ENCODE peak calls at places on chromosomes 2 and 18, in six cellular contexts. S is IMR-90, J is neuronal stem cell, G is mesenchymal stem cell, C is H1, R is mesendoderm. U is an unnamed sample.

GRCh38 chr2:54658548-54659207 is 64.8 kb upstream of the EML6 start:
- DNase-seq in J (no peak), G (peak), S (peak), R (no peak), C (no peak), U (no peak)

GRCh38 chr2:225637199-225637598 is 237.7 kb downstream of the NYAP2 start:
- DNase-seq in C (no peak), J (no peak), G (no peak), S (no peak), R (no peak), U (no peak)

GRCh38 chr18:37391698-37392548 is 173.7 kb downstream of the CELF4 start:
- DNase-seq in R (no peak), J (no peak), G (no peak), S (no peak), C (no peak), U (no peak)

GRCh38 chr2:161780881-161781280 is 156.7 kb downstream of the SLC4A10 start:
- DNase-seq in S (no peak), R (no peak), J (no peak), C (no peak), G (no peak), U (no peak)

GRCh38 chr2:20457027-20457426 is 10.2 kb downstream of the RHOB start:
- DNase-seq in C (no peak), J (no peak), R (no peak), G (peak), S (peak), U (no peak)

GRCh38 chr18:63284173-63284765 is 35.3 kb downstream of the BCL2 start:
- DNase-seq in G (no peak), R (no peak), C (no peak), S (no peak), J (no peak), U (no peak)

GRCh38 chr2:199308567-199308966 is 149.2 kb downstream of the SATB2 start:
- DNase-seq in C (no peak), G (no peak), R (no peak), S (no peak), J (no peak), U (no peak)

GRCh38 chr18:26327062-26327461 is 100.8 kb downstream of the TAF4B start:
- DNase-seq in S (no peak), G (no peak), J (no peak), C (no peak), R (no peak), U (no peak)

GRCh38 chr2:9693138-9693520 is 62.3 kb upstream of the YWHAQ start:
- DNase-seq in C (no peak), R (no peak), J (no peak), S (peak), G (peak), U (peak)

GRCh38 chr2:189204322-189204941 is 24.9 kb upstream of the COL5A2 start:
- DNase-seq in R (no peak), C (no peak), S (peak), J (no peak), G (peak), U (no peak)

GRCh38 chr18:9653390-9653789 is 39.0 kb upstream of the PPP4R1 start:
- DNase-seq in J (no peak), G (peak), C (no peak), R (no peak), S (no peak), U (no peak)

GRCh38 chr2:10846110-10846861 is 33.7 kb upstream of the PDIA6 start:
- DNase-seq in S (no peak), G (no peak), R (no peak), C (no peak), J (no peak), U (no peak)

GRCh38 chr2:15755528-15755927 is 163.9 kb downstream of the DDX1 start:
- DNase-seq in G (no peak), S (no peak), C (no peak), J (no peak), R (no peak), U (no peak)

GRCh38 chr2:177909962-177910361 is 162.6 kb downstream of the PDE11A start:
- DNase-seq in C (no peak), S (peak), R (no peak), G (peak), J (no peak), U (peak)

GRCh38 chr2:197191177-197191947 is 119.2 kb downstream of the ANKRD44 start:
- DNase-seq in S (peak), C (no peak), R (peak), J (peak), G (peak), U (no peak)

GRCh38 chr2:24101992-24102391 is 17.4 kb upstream of the TP53I3 start:
- DNase-seq in J (no peak), C (no peak), R (no peak), G (no peak), S (no peak), U (no peak)

GRCh38 chr2:219444566-219445091 is 10.0 kb downstream of the SPEG start:
- DNase-seq in S (no peak), R (no peak), J (no peak), G (no peak), C (no peak), U (no peak)

GRCh38 chr2:121638333-121638732 is 10.9 kb downstream of the CLASP1 start:
- DNase-seq in J (no peak), C (no peak), R (no peak), G (no peak), S (no peak), U (no peak)

GRCh38 chr2:7523557-7524210 is 606.5 kb downstream of the RNF144A start:
- DNase-seq in J (no peak), G (no peak), C (no peak), S (no peak), R (no peak), U (no peak)

GRCh38 chr2:218259099-218259921 is 1.5 kb upstream of the GPBAR1 start:
- DNase-seq in C (no peak), G (peak), J (no peak), S (peak), R (peak), U (peak)

GRCh38 chr2:103817746-103818145 is 1036.2 kb upstream of the POU3F3 start:
- DNase-seq in J (no peak), G (no peak), C (no peak), S (no peak), R (no peak), U (no peak)

GRCh38 chr2:175180701-175181103 is 808 bp downstream of the ATP5MC3 start:
- DNase-seq in G (peak), R (peak), S (peak), C (no peak), J (no peak), U (peak)

GRCh38 chr18:3666526-3667254 is 216.7 kb downstream of the TGIF1 start:
- DNase-seq in J (no peak), G (no peak), C (no peak), S (no peak), R (no peak), U (no peak)

GRCh38 chr2:10300328-10300920 is 2.3 kb upstream of the HPCAL1 start:
- DNase-seq in R (no peak), J (no peak), C (no peak), S (no peak), G (no peak), U (no peak)

GRCh38 chr2:104584393-104584792 is 269.5 kb upstream of the POU3F3 start:
- DNase-seq in G (no peak), S (no peak), R (peak), J (peak), C (no peak), U (no peak)

GRCh38 chr2:24815171-24815570 is 21.9 kb downstream of the CENPO start:
- DNase-seq in C (no peak), R (no peak), G (no peak), J (no peak), S (no peak), U (peak)

GRCh38 chr18:53941601-53942335 is 282.7 kb downstream of the MBD2 start:
- DNase-seq in S (no peak), J (no peak), C (no peak), G (no peak), R (peak), U (peak)

GRCh38 chr18:54080854-54081253 is 143.6 kb downstream of the MBD2 start:
- DNase-seq in J (no peak), C (no peak), G (no peak), R (no peak), S (no peak), U (no peak)

GRCh38 chr2:235668782-235669181 is 174.9 kb downstream of the AGAP1 start:
- DNase-seq in G (no peak), R (no peak), S (no peak), C (no peak), J (no peak), U (no peak)

GRCh38 chr18:3333056-3333720 is 71.3 kb downstream of the MYL12B start:
- DNase-seq in J (no peak), S (peak), G (no peak), R (no peak), C (no peak), U (no peak)

GRCh38 chr2:40579247-40579646 is 127.4 kb upstream of the SLC8A1 start:
- DNase-seq in S (peak), R (no peak), C (no peak), J (no peak), G (no peak), U (no peak)

GRCh38 chr2:141316606-141317005 is 814.2 kb downstream of the LRP1B start:
- DNase-seq in C (no peak), J (no peak), R (peak), G (no peak), S (no peak), U (no peak)

GRCh38 chr2:21910832-21911507 is 787.2 kb downstream of the TDRD15 start:
- DNase-seq in G (no peak), R (no peak), S (no peak), J (no peak), C (no peak), U (no peak)

GRCh38 chr2:43041167-43041566 is 185.2 kb downstream of the ZFP36L2 start:
- DNase-seq in S (no peak), R (peak), G (peak), J (no peak), C (no peak), U (peak)

GRCh38 chr18:9419956-9420631 is 55.2 kb upstream of the RALBP1 start:
- DNase-seq in R (no peak), S (peak), C (no peak), G (peak), J (no peak), U (peak)

DNA sequence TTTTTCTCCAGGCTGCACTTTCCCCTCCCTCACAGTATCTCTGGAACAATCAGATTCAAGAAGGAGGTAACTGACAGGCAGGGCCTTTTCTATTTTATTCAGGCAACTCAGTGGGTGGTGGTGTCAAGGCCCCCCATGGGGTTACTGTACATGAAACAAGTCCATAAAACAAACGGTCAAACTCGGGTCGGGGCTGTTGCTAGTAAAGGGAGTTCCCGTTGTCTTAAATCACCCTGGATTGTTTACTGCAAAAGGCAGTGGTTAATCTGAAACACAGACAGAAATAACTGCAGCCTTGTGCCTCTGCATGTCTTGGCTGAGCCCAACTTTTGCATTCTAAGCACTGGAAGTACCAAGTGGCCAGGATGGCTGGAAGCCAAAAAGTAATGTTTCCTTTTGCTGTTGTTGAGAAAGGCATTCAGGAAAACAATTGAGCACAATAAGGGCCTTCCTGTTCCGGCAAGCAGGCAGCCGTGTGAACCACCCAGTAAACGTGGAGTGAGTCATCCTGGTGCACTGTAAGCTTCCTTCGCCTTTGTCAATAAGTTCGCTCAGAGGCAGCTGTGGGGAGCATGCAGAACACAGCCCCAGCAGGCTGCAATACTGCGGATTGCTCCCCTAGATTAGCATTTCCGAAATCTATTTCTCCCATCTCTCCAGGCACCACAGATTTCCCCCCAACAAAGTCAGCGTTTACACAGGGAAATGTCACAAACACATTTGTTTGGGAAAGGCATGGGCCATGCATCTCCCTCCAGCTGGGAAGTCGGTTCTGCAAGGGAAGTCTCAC is 149.6 kb downstream of the IRS1 start:
- DNase-seq in R (peak), S (peak), G (peak), C (peak), J (peak), U (no peak)
- H3K4ac ChIP-seq in R (no peak), S (peak), G (peak), C (no peak), J (no peak), U (no peak)

GRCh38 chr2:75560022-75560767 is 544 bp downstream of the EVA1A start:
- DNase-seq in S (peak), C (no peak), J (peak), G (peak), R (peak), U (no peak)
- H3K4me3 ChIP-seq in S (peak), C (peak), J (peak), G (peak), R (peak), U (peak)

DNA sequence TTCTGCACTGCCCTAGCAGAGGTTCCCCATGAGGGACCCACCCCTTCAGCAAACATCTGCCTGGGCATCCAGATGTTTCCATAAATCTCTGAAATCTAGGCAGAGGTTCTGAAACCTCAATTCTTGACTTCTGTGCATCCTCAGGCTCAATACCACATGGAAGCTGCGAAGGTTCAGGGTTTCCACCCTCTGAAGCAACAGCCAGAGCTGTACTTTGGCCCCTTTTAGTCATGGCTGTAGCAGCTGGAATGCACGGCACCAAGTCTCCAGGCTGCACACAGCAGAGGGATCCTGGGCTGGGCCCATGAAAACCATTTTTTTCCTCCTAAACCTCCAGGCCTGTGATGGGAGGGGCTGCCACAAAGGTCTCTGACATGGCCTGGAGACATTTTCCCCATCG is 93.0 kb upstream of the FIGN start:
- DNase-seq in G (no peak), J (no peak), C (no peak), R (no peak), S (no peak), U (no peak)
- H3K4ac ChIP-seq in G (no peak), J (peak), C (no peak), R (no peak), S (no peak), U (no peak)

DNA sequence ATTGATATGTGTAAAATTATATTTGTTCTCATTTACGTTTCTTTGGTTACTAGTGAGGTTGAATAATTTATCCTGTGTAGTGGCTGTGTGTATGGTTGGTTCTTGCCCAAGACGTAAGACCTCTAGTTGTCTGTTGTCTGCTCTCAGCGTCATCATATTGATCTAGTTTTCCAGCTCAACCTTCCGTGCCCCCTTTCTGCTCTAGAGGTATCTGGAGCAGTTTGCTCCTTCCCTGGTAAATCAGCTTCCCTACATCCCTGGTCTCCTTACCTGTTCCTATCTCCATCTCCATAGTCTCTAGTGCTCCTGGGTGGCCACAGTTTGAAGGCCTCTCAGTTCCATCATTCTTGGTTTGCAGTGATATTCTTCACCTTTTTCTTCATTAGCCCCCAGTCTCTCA is 1.2 kb downstream of the SMYD5 start:
- DNase-seq in J (no peak), C (no peak), S (no peak), G (no peak), R (no peak), U (no peak)
- H3K4me3 ChIP-seq in J (peak), C (peak), S (no peak), G (no peak), R (no peak), U (no peak)

GRCh38 chr2:85248741-85249524 is 78.9 kb downstream of the TGOLN2 start:
- DNase-seq in G (peak), R (peak), J (no peak), S (peak), C (no peak), U (peak)
- H3K4ac ChIP-seq in G (no peak), R (no peak), J (no peak), S (peak), C (peak), U (no peak)

DNA sequence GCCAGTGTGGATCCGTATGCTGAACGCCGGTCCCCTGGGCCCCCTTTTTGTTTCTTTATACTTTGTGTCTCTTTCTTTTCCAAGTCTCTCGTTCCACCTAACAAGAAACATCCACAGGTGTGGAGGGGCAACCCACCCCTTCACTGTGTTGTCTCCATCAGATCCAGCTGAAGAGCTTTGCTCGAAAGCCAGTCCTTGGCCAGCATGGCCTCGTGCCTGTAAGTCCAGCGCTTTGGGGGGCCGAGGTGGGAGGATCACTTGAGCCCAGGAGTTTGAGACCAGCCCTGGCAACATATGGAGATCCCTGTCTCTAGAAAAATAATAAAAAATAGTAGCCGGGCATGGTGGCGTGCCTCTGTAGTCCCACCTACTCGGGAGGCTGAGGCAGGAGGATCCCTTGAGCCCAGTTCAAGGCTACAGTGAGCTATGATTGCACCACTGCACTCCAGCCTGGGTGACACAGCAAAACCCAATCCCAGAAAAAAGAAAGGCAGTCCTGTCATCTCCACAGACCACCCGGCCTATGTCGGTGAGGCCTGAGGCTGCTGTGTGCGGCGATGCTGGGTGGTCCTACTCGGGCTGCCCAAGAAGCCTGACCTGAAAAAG is 3.4 kb upstream of the HSBP1L1 start:
- DNase-seq in G (no peak), R (no peak), J (no peak), C (no peak), S (no peak), U (no peak)
- H3K4me3 ChIP-seq in G (no peak), R (no peak), J (no peak), C (no peak), S (no peak), U (no peak)

DNA sequence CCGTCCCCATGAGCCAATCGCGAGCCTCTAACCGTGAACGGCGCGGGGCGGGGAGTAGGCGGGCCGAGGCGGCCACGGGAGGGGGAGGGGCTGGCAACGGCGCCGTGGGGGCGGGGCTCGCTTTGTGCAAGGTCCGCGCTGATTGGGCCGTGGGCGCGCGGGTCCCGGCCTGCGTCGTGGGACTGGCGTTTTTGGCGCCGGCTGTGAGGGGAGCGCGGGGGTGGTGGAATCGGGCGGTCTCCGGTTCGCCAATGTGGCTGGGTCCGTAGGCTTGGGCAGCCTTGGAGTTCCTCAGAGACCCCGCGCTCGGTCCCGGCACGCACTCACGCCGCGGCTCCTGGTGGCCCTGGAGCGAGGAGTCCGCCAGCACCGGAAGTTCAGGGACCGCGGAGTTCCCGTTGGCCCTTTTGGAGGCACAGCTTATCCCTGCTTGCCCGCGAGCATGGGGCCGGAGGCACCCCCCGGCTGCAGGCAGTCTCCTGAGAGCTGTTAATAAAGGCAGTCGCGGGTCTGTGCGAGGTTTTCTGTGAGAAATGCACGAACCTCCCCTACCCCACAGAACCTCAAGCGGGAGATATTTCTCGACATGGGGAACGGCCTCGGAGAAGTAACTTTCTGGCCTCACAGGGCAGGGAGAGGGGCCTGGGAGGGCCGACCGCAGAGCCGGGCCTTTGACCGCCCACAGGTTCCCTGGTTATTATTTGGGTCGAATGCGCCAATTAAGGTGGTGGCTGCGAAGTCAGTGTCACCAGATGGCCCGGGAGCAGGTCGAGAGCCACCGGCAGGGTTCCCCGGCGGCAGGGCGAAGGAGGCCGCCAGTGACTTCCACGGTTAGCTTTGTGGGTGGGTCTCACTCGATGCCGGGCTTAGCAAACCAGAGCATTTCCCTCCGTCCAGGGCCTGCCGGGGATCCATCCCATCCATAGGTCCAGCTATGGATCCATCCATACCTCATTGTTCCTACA is 574 bp upstream of the NCL start:
- DNase-seq in J (peak), G (no peak), C (peak), R (no peak), S (no peak), U (peak)
- H3K4ac ChIP-seq in J (peak), G (peak), C (peak), R (peak), S (peak), U (peak)

GRCh38 chr2:55861733-55862132 is 61.8 kb downstream of the EFEMP1 start:
- DNase-seq in C (no peak), S (peak), R (no peak), G (no peak), J (no peak), U (no peak)
- H3K4me3 ChIP-seq in C (no peak), S (no peak), R (no peak), G (no peak), J (no peak), U (no peak)

GRCh38 chr2:207530160-207531023 is 630 bp downstream of the CREB1 start:
- DNase-seq in S (no peak), J (no peak), G (peak), C (no peak), R (peak), U (peak)
- H3K4ac ChIP-seq in S (peak), J (no peak), G (peak), C (peak), R (peak), U (peak)